ENCODE peak calls at places on chromosomes 11 and 22, in five cellular contexts. One of them, this sample, is unnamed.

GRCh38 chr22:39229075-39229474 is 15.7 kb downstream of the PDGFB start:
- DNase-seq in HepG2: no peak
- DNase-seq in H1: no peak
- DNase-seq in K562: no peak
- DNase-seq in HCT116: no peak
- DNase-seq in this sample: no peak

GRCh38 chr22:39593061-39593930 is 22.7 kb downstream of the CACNA1I start:
- DNase-seq in HCT116: no peak
- DNase-seq in K562: no peak
- DNase-seq in H1: no peak
- DNase-seq in HepG2: no peak
- DNase-seq in this sample: no peak

GRCh38 chr22:17083255-17083654 is 1.5 kb upstream of the IL17RA start:
- DNase-seq in HepG2: no peak
- DNase-seq in HCT116: no peak
- DNase-seq in H1: no peak
- DNase-seq in K562: no peak
- DNase-seq in this sample: no peak

GRCh38 chr11:118136341-118136740 is 16.3 kb downstream of the SCN4B start:
- DNase-seq in K562: no peak
- DNase-seq in HCT116: no peak
- DNase-seq in H1: no peak
- DNase-seq in HepG2: no peak
- DNase-seq in this sample: no peak

GRCh38 chr22:17739196-17739975 is 34.9 kb downstream of the BID start:
- DNase-seq in H1: no peak
- DNase-seq in K562: no peak
- DNase-seq in HepG2: no peak
- DNase-seq in HCT116: no peak
- DNase-seq in this sample: no peak

GRCh38 chr22:29336751-29337490 is 21.4 kb upstream of the RASL10A start:
- DNase-seq in H1: no peak
- DNase-seq in K562: no peak
- DNase-seq in HCT116: no peak
- DNase-seq in HepG2: no peak
- DNase-seq in this sample: no peak

GRCh38 chr22:32686354-32686753 is 115.2 kb upstream of the TIMP3 start:
- DNase-seq in K562: no peak
- DNase-seq in HCT116: no peak
- DNase-seq in H1: no peak
- DNase-seq in HepG2: no peak
- DNase-seq in this sample: no peak

GRCh38 chr22:32589007-32589406 is 114.4 kb downstream of the FBXO7 start:
- DNase-seq in HepG2: no peak
- DNase-seq in K562: no peak
- DNase-seq in HCT116: no peak
- DNase-seq in H1: no peak
- DNase-seq in this sample: no peak

GRCh38 chr11:35907648-35908431 is 36.0 kb upstream of the LDLRAD3 start:
- DNase-seq in HepG2: no peak
- DNase-seq in H1: no peak
- DNase-seq in HCT116: peak
- DNase-seq in K562: no peak
- DNase-seq in this sample: no peak

GRCh38 chr11:17743808-17744119 is 9.2 kb downstream of the KCNC1 start:
- DNase-seq in H1: no peak
- DNase-seq in K562: no peak
- DNase-seq in HepG2: no peak
- DNase-seq in HCT116: no peak
- DNase-seq in this sample: no peak

GRCh38 chr11:48079602-48080001 is 99.2 kb downstream of the PTPRJ start:
- DNase-seq in K562: no peak
- DNase-seq in H1: no peak
- DNase-seq in HCT116: no peak
- DNase-seq in HepG2: no peak
- DNase-seq in this sample: no peak

GRCh38 chr11:128324531-128325141 is 262.7 kb downstream of the ETS1 start:
- DNase-seq in HepG2: no peak
- DNase-seq in HCT116: no peak
- DNase-seq in H1: no peak
- DNase-seq in K562: no peak
- DNase-seq in this sample: no peak

GRCh38 chr11:56817661-56818060 is 69.2 kb upstream of the OR9G4 start:
- DNase-seq in HCT116: no peak
- DNase-seq in H1: no peak
- DNase-seq in HepG2: no peak
- DNase-seq in K562: no peak
- DNase-seq in this sample: no peak

GRCh38 chr11:68382358-68382998 is 70.1 kb downstream of the LRP5 start:
- DNase-seq in H1: no peak
- DNase-seq in HepG2: no peak
- DNase-seq in K562: no peak
- DNase-seq in HCT116: no peak
- DNase-seq in this sample: no peak

GRCh38 chr11:13291794-13292193 is 14.2 kb downstream of the BMAL1 start:
- DNase-seq in HepG2: no peak
- DNase-seq in HCT116: no peak
- DNase-seq in H1: no peak
- DNase-seq in K562: no peak
- DNase-seq in this sample: no peak

GRCh38 chr11:123430736-123431356 is 777 bp downstream of the GRAMD1B start:
- DNase-seq in K562: no peak
- DNase-seq in HepG2: no peak
- DNase-seq in HCT116: no peak
- DNase-seq in H1: peak
- DNase-seq in this sample: no peak

GRCh38 chr11:86416494-86416893 is 41.8 kb downstream of the CCDC81 start:
- DNase-seq in K562: peak
- DNase-seq in H1: no peak
- DNase-seq in HepG2: no peak
- DNase-seq in HCT116: no peak
- DNase-seq in this sample: no peak

GRCh38 chr11:120907971-120908370 is 115.9 kb upstream of the TBCEL start:
- DNase-seq in K562: no peak
- DNase-seq in HepG2: no peak
- DNase-seq in H1: no peak
- DNase-seq in HCT116: no peak
- DNase-seq in this sample: no peak

GRCh38 chr11:7600205-7600775 is 73.0 kb downstream of the CYB5R2 start:
- DNase-seq in K562: peak
- DNase-seq in HCT116: peak
- DNase-seq in H1: no peak
- DNase-seq in HepG2: peak
- DNase-seq in this sample: no peak

GRCh38 chr11:119828011-119828410 is 99.0 kb upstream of the NECTIN1 start:
- DNase-seq in H1: no peak
- DNase-seq in K562: no peak
- DNase-seq in HepG2: no peak
- DNase-seq in HCT116: no peak
- DNase-seq in this sample: no peak

GRCh38 chr11:7677071-7677470 is 3.8 kb upstream of the CYB5R2 start:
- DNase-seq in HCT116: no peak
- DNase-seq in HepG2: no peak
- DNase-seq in K562: no peak
- DNase-seq in H1: no peak
- DNase-seq in this sample: no peak

GRCh38 chr11:47106839-47107520 is 69.7 kb downstream of the ARFGAP2 start:
- DNase-seq in K562: no peak
- DNase-seq in H1: no peak
- DNase-seq in HepG2: no peak
- DNase-seq in HCT116: no peak
- DNase-seq in this sample: no peak

GRCh38 chr22:49767355-49768062 is 60.2 kb downstream of the BRD1 start:
- DNase-seq in H1: peak
- DNase-seq in HepG2: peak
- DNase-seq in K562: peak
- DNase-seq in HCT116: peak
- DNase-seq in this sample: peak

GRCh38 chr22:49650336-49651241 is 177.1 kb downstream of the BRD1 start:
- DNase-seq in H1: no peak
- DNase-seq in HCT116: no peak
- DNase-seq in K562: no peak
- DNase-seq in HepG2: no peak
- DNase-seq in this sample: no peak

GRCh38 chr11:69446108-69446507 is 35.4 kb upstream of the LINC01488 start:
- DNase-seq in HepG2: no peak
- DNase-seq in HCT116: no peak
- DNase-seq in K562: no peak
- DNase-seq in H1: no peak
- DNase-seq in this sample: no peak

GRCh38 chr11:73982595-73982989 is at the start of gene UCP2:
- DNase-seq in H1: no peak
- DNase-seq in HCT116: no peak
- DNase-seq in HepG2: no peak
- DNase-seq in K562: peak
- DNase-seq in this sample: peak

GRCh38 chr22:43826142-43827093 is 14.3 kb upstream of the EFCAB6 start:
- DNase-seq in HCT116: no peak
- DNase-seq in HepG2: no peak
- DNase-seq in H1: peak
- DNase-seq in K562: no peak
- DNase-seq in this sample: no peak

GRCh38 chr11:37442576-37442975 is 844.5 kb upstream of the RAG2 start:
- DNase-seq in HCT116: no peak
- DNase-seq in HepG2: no peak
- DNase-seq in H1: no peak
- DNase-seq in K562: no peak
- DNase-seq in this sample: no peak

GRCh38 chr11:97850726-97851125 is 1170.0 kb upstream of the CNTN5 start:
- DNase-seq in H1: no peak
- DNase-seq in HepG2: no peak
- DNase-seq in HCT116: no peak
- DNase-seq in K562: no peak
- DNase-seq in this sample: no peak

GRCh38 chr11:69310934-69311766 is 17.2 kb downstream of the MYEOV start:
- DNase-seq in HCT116: no peak
- DNase-seq in K562: no peak
- DNase-seq in H1: no peak
- DNase-seq in HepG2: no peak
- DNase-seq in this sample: no peak

GRCh38 chr22:26642465-26643367 is 14.7 kb upstream of the MIAT start:
- DNase-seq in H1: peak
- DNase-seq in K562: peak
- DNase-seq in HCT116: no peak
- DNase-seq in HepG2: no peak
- DNase-seq in this sample: no peak

GRCh38 chr22:50436134-50436830 is 38.6 kb downstream of the SBF1 start:
- DNase-seq in H1: no peak
- DNase-seq in HepG2: no peak
- DNase-seq in HCT116: no peak
- DNase-seq in K562: no peak
- DNase-seq in this sample: no peak

GRCh38 chr22:45318558-45319318 is 9.0 kb downstream of the FAM118A start:
- DNase-seq in K562: no peak
- DNase-seq in HCT116: no peak
- DNase-seq in H1: no peak
- DNase-seq in HepG2: no peak
- DNase-seq in this sample: no peak

GRCh38 chr11:79094601-79095000 is 346.2 kb downstream of the TENM4 start:
- DNase-seq in K562: no peak
- DNase-seq in HepG2: no peak
- DNase-seq in H1: no peak
- DNase-seq in HCT116: no peak
- DNase-seq in this sample: no peak

GRCh38 chr11:43920598-43921419 is 21.6 kb upstream of the C11orf96 start:
- DNase-seq in K562: peak
- DNase-seq in HCT116: peak
- DNase-seq in H1: no peak
- DNase-seq in HepG2: peak
- DNase-seq in this sample: no peak

GRCh38 chr11:62601114-62601363 is 626 bp downstream of the MTA2 start:
- DNase-seq in H1: no peak
- DNase-seq in HCT116: no peak
- DNase-seq in HepG2: no peak
- DNase-seq in K562: peak
- DNase-seq in this sample: no peak

GRCh38 chr11:110759972-110760381 is 47.7 kb upstream of the ARHGAP20 start:
- DNase-seq in K562: no peak
- DNase-seq in H1: no peak
- DNase-seq in HCT116: no peak
- DNase-seq in HepG2: no peak
- DNase-seq in this sample: no peak

GRCh38 chr11:64990222-64990918 is 6.4 kb downstream of the BATF2 start:
- DNase-seq in H1: no peak
- DNase-seq in HCT116: no peak
- DNase-seq in K562: peak
- DNase-seq in HepG2: no peak
- DNase-seq in this sample: no peak
- H3K4me3 ChIP-seq in H1: no peak
- H3K4me3 ChIP-seq in HCT116: no peak
- H3K4me3 ChIP-seq in K562: peak
- H3K4me3 ChIP-seq in HepG2: no peak
- H3K4me3 ChIP-seq in this sample: no peak

GRCh38 chr11:70623906-70624597 is 225.7 kb downstream of the CTTN start:
- DNase-seq in HCT116: no peak
- DNase-seq in HepG2: no peak
- DNase-seq in H1: no peak
- DNase-seq in K562: no peak
- DNase-seq in this sample: no peak
- TF ChIP-seq ZNF274 in HCT116: no peak
- TF ChIP-seq ZNF274 in HepG2: no peak
- TF ChIP-seq ZNF274 in H1: no peak
- TF ChIP-seq ZNF274 in K562: no peak
- TF ChIP-seq ZNF274 in this sample: no peak

DNA sequence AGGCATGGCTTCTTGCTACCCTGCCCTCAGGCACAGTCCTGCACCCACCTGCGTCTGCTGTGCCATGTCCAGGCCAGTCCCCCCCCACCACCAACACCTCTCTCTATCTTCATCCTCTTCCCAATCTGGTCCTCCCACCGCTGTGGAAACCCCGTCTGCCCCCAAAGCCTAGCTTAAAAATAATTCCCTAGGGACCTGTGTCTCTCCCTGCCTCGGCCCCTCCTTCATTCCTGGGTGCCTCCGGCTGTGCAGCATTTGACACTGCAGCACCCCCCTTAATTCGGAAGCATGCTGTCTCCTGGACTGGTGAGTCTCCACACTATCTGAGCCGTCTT is 2.5 kb upstream of the ASCL2 start:
- DNase-seq in HepG2: no peak
- DNase-seq in HCT116: no peak
- DNase-seq in K562: no peak
- DNase-seq in H1: no peak
- DNase-seq in this sample: no peak
- H3K4me3 ChIP-seq in HepG2: no peak
- H3K4me3 ChIP-seq in HCT116: no peak
- H3K4me3 ChIP-seq in K562: no peak
- H3K4me3 ChIP-seq in H1: no peak
- H3K4me3 ChIP-seq in this sample: no peak

GRCh38 chr11:72141066-72141465 is 5.5 kb downstream of the FOLR3 start:
- DNase-seq in HCT116: no peak
- DNase-seq in HepG2: no peak
- DNase-seq in K562: no peak
- DNase-seq in H1: no peak
- DNase-seq in this sample: no peak
- TF ChIP-seq ZNF274 in HCT116: no peak
- TF ChIP-seq ZNF274 in HepG2: no peak
- TF ChIP-seq ZNF274 in K562: no peak
- TF ChIP-seq ZNF274 in H1: no peak
- TF ChIP-seq ZNF274 in this sample: no peak

This sample was measured in NT2/D1.